ENCODE peak calls at places on chromosomes 5 and 9, in nine cellular contexts. R is heart left ventricle; I is GM13977; Q is EL; W is globus pallidus; X is stimulated activated CD4-positive, alpha-beta T cell treated with anti-CD3 and anti-CD28 coated beads, Interleukin-2, amount 100 ng/mL, for 24 hours; K is CD4-positive, alpha-beta T cell; B is astrocyte of the hippocampus; Y is NCI-H1092 treated with DMSO at 0.1 percent for 48 hours. P is an unnamed sample.

GRCh38 chr5:32202394-32202793 is 28.3 kb upstream of the GOLPH3 start:
- DNase-seq in B (no peak), Q (no peak), W (no peak), X (no peak), K (no peak), I (no peak), Y (no peak), R (no peak), P (no peak)

GRCh38 chr5:140324041-140324833 is 21.3 kb upstream of the PFDN1 start:
- DNase-seq in W (no peak), B (no peak), K (no peak), I (no peak), Q (no peak), R (no peak), X (no peak), Y (no peak), P (no peak)

GRCh38 chr5:639253-639530 is 27.1 kb downstream of the CEP72 start:
- DNase-seq in R (no peak), W (no peak), K (no peak), Q (no peak), X (no peak), Y (no peak), I (no peak), B (no peak), P (no peak)

GRCh38 chr9:77534376-77535057 is 113.6 kb downstream of the GNA14 start:
- DNase-seq in Y (peak), R (no peak), K (no peak), W (peak), B (no peak), X (no peak), Q (no peak), I (no peak), P (no peak)

GRCh38 chr9:14428781-14429230 is 114.9 kb upstream of the NFIB start:
- DNase-seq in K (peak), Q (peak), X (peak), Y (peak), I (peak), B (peak), R (peak), W (peak), P (no peak)

GRCh38 chr9:13915591-13916301 is 398.2 kb downstream of the NFIB start:
- DNase-seq in Y (no peak), W (no peak), Q (no peak), B (peak), R (no peak), K (no peak), X (no peak), I (no peak), P (no peak)

GRCh38 chr5:174188300-174188699 is 142.8 kb downstream of the NSG2 start:
- DNase-seq in Y (no peak), W (no peak), I (no peak), B (no peak), Q (no peak), R (no peak), K (no peak), X (no peak), P (no peak)

GRCh38 chr9:38720083-38720755 is at the start of gene FAM240B:
- DNase-seq in R (no peak), Y (no peak), K (no peak), I (no peak), Q (no peak), X (no peak), B (no peak), W (no peak), P (no peak)

GRCh38 chr5:71789746-71790145 is 70.7 kb downstream of the CARTPT start:
- DNase-seq in I (no peak), W (no peak), R (no peak), K (no peak), Y (no peak), Q (no peak), B (no peak), X (no peak), P (no peak)

GRCh38 chr9:114551750-114552685 is 35.6 kb upstream of the ATP6V1G1 start:
- DNase-seq in K (no peak), R (peak), B (peak), Q (peak), I (no peak), W (no peak), Y (no peak), X (no peak), P (no peak)

GRCh38 chr5:174493536-174493935 is 230.8 kb upstream of the MSX2 start:
- DNase-seq in K (no peak), Y (no peak), W (no peak), B (no peak), I (no peak), X (no peak), R (no peak), Q (no peak), P (no peak)

GRCh38 chr5:10481241-10481932 is 39.7 kb downstream of the ROPN1L start:
- DNase-seq in X (no peak), Y (no peak), B (no peak), I (no peak), W (no peak), K (no peak), Q (no peak), R (no peak), P (no peak)